ENCODE peak calls at places on chromosomes 16 and 17, in nine cellular contexts. One of them, this sample, is unnamed.

GRCh38 chr17:34756670-34757021 is 177.3 kb downstream of the TMEM132E start:
- DNase-seq in heart left ventricle: no peak
- DNase-seq in psoas muscle: no peak
- DNase-seq in pancreas: no peak
- DNase-seq in gastrocnemius medialis: no peak
- DNase-seq in GM23338: no peak
- DNase-seq in AG09309: peak; percentile 3
- DNase-seq in adrenal gland: peak; percentile 82
- DNase-seq in PC-9: no peak
- DNase-seq in this sample: no peak

GRCh38 chr17:32142857-32143524 is 689 bp downstream of the RHOT1 start:
- DNase-seq in heart left ventricle: peak; percentile 49
- DNase-seq in psoas muscle: peak; percentile 74
- DNase-seq in pancreas: peak; percentile 72
- DNase-seq in gastrocnemius medialis: peak; percentile 76
- DNase-seq in GM23338: peak; percentile 85
- DNase-seq in AG09309: no peak
- DNase-seq in adrenal gland: peak; percentile 88
- DNase-seq in PC-9: peak; percentile 73
- DNase-seq in this sample: peak; percentile 86

GRCh38 chr17:21512307-21513011 is 136.3 kb downstream of the KCNJ12 start:
- DNase-seq in heart left ventricle: no peak
- DNase-seq in psoas muscle: no peak
- DNase-seq in pancreas: no peak
- DNase-seq in gastrocnemius medialis: no peak
- DNase-seq in GM23338: no peak
- DNase-seq in AG09309: no peak
- DNase-seq in adrenal gland: no peak
- DNase-seq in PC-9: no peak
- DNase-seq in this sample: no peak

GRCh38 chr16:3118204-3118790 is 5.9 kb downstream of the ZNF205 start:
- DNase-seq in heart left ventricle: no peak
- DNase-seq in psoas muscle: no peak
- DNase-seq in pancreas: no peak
- DNase-seq in gastrocnemius medialis: no peak
- DNase-seq in GM23338: no peak
- DNase-seq in AG09309: no peak
- DNase-seq in adrenal gland: no peak
- DNase-seq in PC-9: no peak
- DNase-seq in this sample: no peak

GRCh38 chr17:60137731-60138130 is 12.0 kb upstream of the CA4 start:
- DNase-seq in heart left ventricle: no peak
- DNase-seq in psoas muscle: no peak
- DNase-seq in pancreas: peak; percentile 21
- DNase-seq in gastrocnemius medialis: no peak
- DNase-seq in GM23338: no peak
- DNase-seq in AG09309: no peak
- DNase-seq in adrenal gland: no peak
- DNase-seq in PC-9: no peak
- DNase-seq in this sample: no peak

GRCh38 chr16:68486671-68487495 is 38.6 kb upstream of the SMPD3 start:
- DNase-seq in heart left ventricle: no peak
- DNase-seq in psoas muscle: no peak
- DNase-seq in pancreas: no peak
- DNase-seq in gastrocnemius medialis: no peak
- DNase-seq in GM23338: no peak
- DNase-seq in AG09309: no peak
- DNase-seq in adrenal gland: no peak
- DNase-seq in PC-9: no peak
- DNase-seq in this sample: no peak

GRCh38 chr17:65794572-65794971 is 233.1 kb upstream of the AXIN2 start:
- DNase-seq in heart left ventricle: no peak
- DNase-seq in psoas muscle: no peak
- DNase-seq in pancreas: no peak
- DNase-seq in gastrocnemius medialis: no peak
- DNase-seq in GM23338: peak; percentile 81
- DNase-seq in AG09309: no peak
- DNase-seq in adrenal gland: no peak
- DNase-seq in PC-9: no peak
- DNase-seq in this sample: peak; percentile 69

GRCh38 chr17:61323015-61323379 is 76.6 kb upstream of the TBX2 start:
- DNase-seq in heart left ventricle: no peak
- DNase-seq in psoas muscle: no peak
- DNase-seq in pancreas: no peak
- DNase-seq in gastrocnemius medialis: no peak
- DNase-seq in GM23338: no peak
- DNase-seq in AG09309: no peak
- DNase-seq in adrenal gland: no peak
- DNase-seq in PC-9: no peak
- DNase-seq in this sample: no peak

GRCh38 chr17:52024296-52024870 is 134.1 kb downstream of the CA10 start:
- DNase-seq in heart left ventricle: no peak
- DNase-seq in psoas muscle: no peak
- DNase-seq in pancreas: no peak
- DNase-seq in gastrocnemius medialis: no peak
- DNase-seq in GM23338: no peak
- DNase-seq in AG09309: no peak
- DNase-seq in adrenal gland: no peak
- DNase-seq in PC-9: no peak
- DNase-seq in this sample: peak; percentile 3

GRCh38 chr16:53695070-53695469 is 8.6 kb downstream of the RPGRIP1L start:
- DNase-seq in heart left ventricle: no peak
- DNase-seq in psoas muscle: no peak
- DNase-seq in pancreas: no peak
- DNase-seq in gastrocnemius medialis: no peak
- DNase-seq in GM23338: no peak
- DNase-seq in AG09309: peak; percentile 67
- DNase-seq in adrenal gland: no peak
- DNase-seq in PC-9: no peak
- DNase-seq in this sample: peak; percentile 39

GRCh38 chr16:337975-338575 is 14.4 kb downstream of the AXIN1 start:
- DNase-seq in heart left ventricle: no peak
- DNase-seq in psoas muscle: no peak
- DNase-seq in pancreas: no peak
- DNase-seq in gastrocnemius medialis: no peak
- DNase-seq in GM23338: no peak
- DNase-seq in AG09309: no peak
- DNase-seq in adrenal gland: no peak
- DNase-seq in PC-9: no peak
- DNase-seq in this sample: no peak

GRCh38 chr17:28402844-28403243 is 3.2 kb downstream of the SLC46A1 start:
- DNase-seq in heart left ventricle: no peak
- DNase-seq in psoas muscle: no peak
- DNase-seq in pancreas: no peak
- DNase-seq in gastrocnemius medialis: no peak
- DNase-seq in GM23338: no peak
- DNase-seq in AG09309: no peak
- DNase-seq in adrenal gland: no peak
- DNase-seq in PC-9: no peak
- DNase-seq in this sample: no peak

GRCh38 chr17:83087788-83088360 is 8.5 kb downstream of the METRNL start:
- DNase-seq in heart left ventricle: no peak
- DNase-seq in psoas muscle: no peak
- DNase-seq in pancreas: no peak
- DNase-seq in gastrocnemius medialis: no peak
- DNase-seq in GM23338: no peak
- DNase-seq in AG09309: no peak
- DNase-seq in adrenal gland: no peak
- DNase-seq in PC-9: no peak
- DNase-seq in this sample: no peak

GRCh38 chr17:83088451-83089321 is 9.3 kb downstream of the METRNL start:
- DNase-seq in heart left ventricle: no peak
- DNase-seq in psoas muscle: no peak
- DNase-seq in pancreas: no peak
- DNase-seq in gastrocnemius medialis: no peak
- DNase-seq in GM23338: no peak
- DNase-seq in AG09309: no peak
- DNase-seq in adrenal gland: no peak
- DNase-seq in PC-9: no peak
- DNase-seq in this sample: no peak

GRCh38 chr17:83086197-83086880 is 6.9 kb downstream of the METRNL start:
- DNase-seq in heart left ventricle: no peak
- DNase-seq in psoas muscle: no peak
- DNase-seq in pancreas: no peak
- DNase-seq in gastrocnemius medialis: no peak
- DNase-seq in GM23338: no peak
- DNase-seq in AG09309: no peak
- DNase-seq in adrenal gland: no peak
- DNase-seq in PC-9: no peak
- DNase-seq in this sample: no peak

GRCh38 chr17:83085526-83086196 is 6.3 kb downstream of the METRNL start:
- DNase-seq in heart left ventricle: no peak
- DNase-seq in psoas muscle: no peak
- DNase-seq in pancreas: no peak
- DNase-seq in gastrocnemius medialis: no peak
- DNase-seq in GM23338: no peak
- DNase-seq in AG09309: no peak
- DNase-seq in adrenal gland: no peak
- DNase-seq in PC-9: no peak
- DNase-seq in this sample: no peak

GRCh38 chr17:83086907-83087787 is 7.7 kb downstream of the METRNL start:
- DNase-seq in heart left ventricle: no peak
- DNase-seq in psoas muscle: no peak
- DNase-seq in pancreas: no peak
- DNase-seq in gastrocnemius medialis: no peak
- DNase-seq in GM23338: no peak
- DNase-seq in AG09309: no peak
- DNase-seq in adrenal gland: no peak
- DNase-seq in PC-9: no peak
- DNase-seq in this sample: no peak
- H3K4me3 ChIP-seq in heart left ventricle: no peak overlapping the region
- H3K4me3 ChIP-seq in psoas muscle: no peak overlapping the region
- H3K4me3 ChIP-seq in pancreas: no peak overlapping the region
- H3K4me3 ChIP-seq in gastrocnemius medialis: no peak overlapping the region
- H3K4me3 ChIP-seq in GM23338: no peak overlapping the region
- H3K4me3 ChIP-seq in AG09309: no peak overlapping the region
- H3K4me3 ChIP-seq in adrenal gland: no peak overlapping the region
- H3K4me3 ChIP-seq in PC-9: no peak overlapping the region
- H3K4me3 ChIP-seq in this sample: no peak overlapping the region

GRCh38 chr17:74393323-74393942 is 26.1 kb downstream of the GPR142 start:
- DNase-seq in heart left ventricle: no peak
- DNase-seq in psoas muscle: peak; percentile 62
- DNase-seq in pancreas: no peak
- DNase-seq in gastrocnemius medialis: no peak
- DNase-seq in GM23338: no peak
- DNase-seq in AG09309: no peak
- DNase-seq in adrenal gland: peak; percentile 47
- DNase-seq in PC-9: no peak
- DNase-seq in this sample: no peak

GRCh38 chr17:74392848-74393247 is 25.5 kb downstream of the GPR142 start:
- DNase-seq in heart left ventricle: no peak
- DNase-seq in psoas muscle: peak; percentile 21
- DNase-seq in pancreas: no peak
- DNase-seq in gastrocnemius medialis: no peak
- DNase-seq in GM23338: peak; percentile 43
- DNase-seq in AG09309: no peak
- DNase-seq in adrenal gland: no peak
- DNase-seq in PC-9: no peak
- DNase-seq in this sample: no peak

GRCh38 chr17:74394275-74394950 is 27.1 kb downstream of the GPR142 start:
- DNase-seq in heart left ventricle: no peak
- DNase-seq in psoas muscle: peak; percentile 61
- DNase-seq in pancreas: no peak
- DNase-seq in gastrocnemius medialis: no peak
- DNase-seq in GM23338: no peak
- DNase-seq in AG09309: no peak
- DNase-seq in adrenal gland: no peak
- DNase-seq in PC-9: no peak
- DNase-seq in this sample: no peak

GRCh38 chr17:74394977-74395376 is 27.7 kb downstream of the GPR142 start:
- DNase-seq in heart left ventricle: no peak
- DNase-seq in psoas muscle: peak; percentile 86
- DNase-seq in pancreas: no peak
- DNase-seq in gastrocnemius medialis: peak; percentile 78
- DNase-seq in GM23338: no peak
- DNase-seq in AG09309: no peak
- DNase-seq in adrenal gland: peak; percentile 70
- DNase-seq in PC-9: peak; percentile 77
- DNase-seq in this sample: no peak

GRCh38 chr17:74396567-74396966 is 29.3 kb downstream of the GPR142 start:
- DNase-seq in heart left ventricle: no peak
- DNase-seq in psoas muscle: no peak
- DNase-seq in pancreas: no peak
- DNase-seq in gastrocnemius medialis: no peak
- DNase-seq in GM23338: no peak
- DNase-seq in AG09309: no peak
- DNase-seq in adrenal gland: no peak
- DNase-seq in PC-9: no peak
- DNase-seq in this sample: no peak
- TF ChIP-seq CTCF in heart left ventricle: no peak
- TF ChIP-seq CTCF in psoas muscle: no peak
- TF ChIP-seq CTCF in pancreas: no peak
- TF ChIP-seq CTCF in gastrocnemius medialis: no peak
- TF ChIP-seq CTCF in GM23338: no peak
- TF ChIP-seq CTCF in AG09309: no peak
- TF ChIP-seq CTCF in adrenal gland: no peak
- TF ChIP-seq CTCF in PC-9: no peak
- TF ChIP-seq CTCF in this sample: no peak

DNA sequence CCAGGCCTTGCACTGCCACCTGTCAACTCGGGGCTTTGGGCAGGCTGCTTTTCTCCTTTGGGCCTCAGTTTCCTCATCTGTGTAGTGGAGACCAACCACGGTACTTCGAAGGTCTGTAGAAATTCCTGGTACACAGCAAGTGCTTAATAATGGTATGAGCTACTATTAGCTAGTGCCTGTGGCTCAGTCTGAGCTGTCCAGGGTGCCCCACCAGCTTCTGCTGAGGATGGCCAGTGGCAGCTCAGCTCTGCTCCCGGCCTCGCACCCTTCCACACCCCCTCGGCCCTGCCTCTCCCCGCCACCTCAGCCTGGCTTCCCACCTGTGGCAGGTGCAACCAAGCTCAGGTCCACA is 26.2 kb upstream of the PLCG2 start:
- DNase-seq in heart left ventricle: no peak
- DNase-seq in psoas muscle: no peak
- DNase-seq in pancreas: no peak
- DNase-seq in gastrocnemius medialis: no peak
- DNase-seq in GM23338: no peak
- DNase-seq in AG09309: no peak
- DNase-seq in adrenal gland: no peak
- DNase-seq in PC-9: no peak
- DNase-seq in this sample: no peak
- H3K4me3 ChIP-seq in heart left ventricle: no peak overlapping the region
- H3K4me3 ChIP-seq in psoas muscle: no peak overlapping the region
- H3K4me3 ChIP-seq in pancreas: no peak overlapping the region
- H3K4me3 ChIP-seq in gastrocnemius medialis: no peak overlapping the region
- H3K4me3 ChIP-seq in GM23338: no peak overlapping the region
- H3K4me3 ChIP-seq in AG09309: no peak overlapping the region
- H3K4me3 ChIP-seq in adrenal gland: no peak overlapping the region
- H3K4me3 ChIP-seq in PC-9: no peak overlapping the region
- H3K4me3 ChIP-seq in this sample: no peak overlapping the region

DNA sequence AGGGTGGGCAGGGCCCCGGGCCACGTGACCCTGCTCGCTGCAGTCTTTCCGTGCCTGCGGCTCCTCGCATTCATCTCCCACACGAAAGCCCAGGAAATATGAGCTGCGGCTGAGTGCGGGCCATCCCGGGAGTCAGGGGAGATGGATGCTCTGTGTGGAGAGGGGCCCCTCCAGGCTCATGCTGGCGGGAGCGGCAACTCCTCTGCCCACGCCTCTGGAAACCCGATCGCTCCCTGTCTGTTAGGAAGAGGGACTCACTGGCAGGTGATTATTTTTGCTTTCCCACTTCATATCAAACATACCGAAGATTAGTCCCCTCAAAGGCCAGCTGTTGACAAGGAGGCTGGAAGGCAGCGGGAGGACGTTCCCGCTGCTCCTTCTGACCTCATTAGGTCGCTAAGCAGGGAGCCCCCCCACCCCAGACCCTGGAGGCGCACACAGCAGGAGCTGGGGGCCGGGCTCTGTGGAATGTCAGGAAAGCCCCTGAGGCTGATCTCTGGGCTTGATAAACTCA is 228.5 kb downstream of the FOXL1 start:
- DNase-seq in heart left ventricle: no peak
- DNase-seq in psoas muscle: no peak
- DNase-seq in pancreas: no peak
- DNase-seq in gastrocnemius medialis: no peak
- DNase-seq in GM23338: peak; percentile 46
- DNase-seq in AG09309: no peak
- DNase-seq in adrenal gland: no peak
- DNase-seq in PC-9: no peak
- DNase-seq in this sample: no peak
- TF ChIP-seq CTCF in heart left ventricle: no peak
- TF ChIP-seq CTCF in psoas muscle: no peak
- TF ChIP-seq CTCF in pancreas: no peak
- TF ChIP-seq CTCF in gastrocnemius medialis: no peak
- TF ChIP-seq CTCF in GM23338: no peak
- TF ChIP-seq CTCF in AG09309: no peak
- TF ChIP-seq CTCF in adrenal gland: no peak
- TF ChIP-seq CTCF in PC-9: no peak
- TF ChIP-seq CTCF in this sample: no peak

This sample was measured in choroid plexus epithelial cell.